ENCODE peak calls at places on chromosomes 16 and 17, in four cellular contexts. One of them, this sample, is unnamed.

GRCh38 chr16:85689285-85689949 is 663 bp upstream of the GINS2 start:
- DNase-seq in stimulated activated CD4-positive, alpha-beta T cell treated with anti-CD3 and anti-CD28 coated beads, Interleukin-12 subunit alpha, Interleukin-12 subunit beta, amount 100 ng/mL, for 4 hours: no peak
- DNase-seq in fibroblast of lung: no peak
- DNase-seq in NCI-H1417 treated with DMSO at 0.1 percent for 48 hours: no peak
- DNase-seq in this sample: no peak

GRCh38 chr17:76384987-76385891 is 830 bp downstream of the SPHK1 start:
- DNase-seq in stimulated activated CD4-positive, alpha-beta T cell treated with anti-CD3 and anti-CD28 coated beads, Interleukin-12 subunit alpha, Interleukin-12 subunit beta, amount 100 ng/mL, for 4 hours: peak
- DNase-seq in fibroblast of lung: no peak
- DNase-seq in NCI-H1417 treated with DMSO at 0.1 percent for 48 hours: no peak
- DNase-seq in this sample: peak

GRCh38 chr16:1536601-1537000 is 3.1 kb downstream of the TMEM204 start:
- DNase-seq in stimulated activated CD4-positive, alpha-beta T cell treated with anti-CD3 and anti-CD28 coated beads, Interleukin-12 subunit alpha, Interleukin-12 subunit beta, amount 100 ng/mL, for 4 hours: no peak
- DNase-seq in NCI-H1417 treated with DMSO at 0.1 percent for 48 hours: no peak
- DNase-seq in fibroblast of lung: no peak
- DNase-seq in this sample: no peak

GRCh38 chr17:75404739-75405364 is 626 bp downstream of the GRB2 start:
- DNase-seq in NCI-H1417 treated with DMSO at 0.1 percent for 48 hours: no peak
- DNase-seq in fibroblast of lung: no peak
- DNase-seq in stimulated activated CD4-positive, alpha-beta T cell treated with anti-CD3 and anti-CD28 coated beads, Interleukin-12 subunit alpha, Interleukin-12 subunit beta, amount 100 ng/mL, for 4 hours: peak
- DNase-seq in this sample: peak

GRCh38 chr17:81285179-81285878 is 9.8 kb downstream of the SLC38A10 start:
- DNase-seq in fibroblast of lung: peak
- DNase-seq in stimulated activated CD4-positive, alpha-beta T cell treated with anti-CD3 and anti-CD28 coated beads, Interleukin-12 subunit alpha, Interleukin-12 subunit beta, amount 100 ng/mL, for 4 hours: peak
- DNase-seq in NCI-H1417 treated with DMSO at 0.1 percent for 48 hours: no peak
- DNase-seq in this sample: peak

GRCh38 chr16:84065536-84066132 is 23.0 kb upstream of the SLC38A8 start:
- DNase-seq in NCI-H1417 treated with DMSO at 0.1 percent for 48 hours: no peak
- DNase-seq in stimulated activated CD4-positive, alpha-beta T cell treated with anti-CD3 and anti-CD28 coated beads, Interleukin-12 subunit alpha, Interleukin-12 subunit beta, amount 100 ng/mL, for 4 hours: no peak
- DNase-seq in fibroblast of lung: peak
- DNase-seq in this sample: peak

GRCh38 chr16:12613131-12613991 is 190.3 kb downstream of the CPPED1 start:
- DNase-seq in fibroblast of lung: no peak
- DNase-seq in stimulated activated CD4-positive, alpha-beta T cell treated with anti-CD3 and anti-CD28 coated beads, Interleukin-12 subunit alpha, Interleukin-12 subunit beta, amount 100 ng/mL, for 4 hours: peak
- DNase-seq in NCI-H1417 treated with DMSO at 0.1 percent for 48 hours: no peak
- DNase-seq in this sample: peak

GRCh38 chr16:47780213-47780612 is 319.1 kb downstream of the PHKB start:
- DNase-seq in stimulated activated CD4-positive, alpha-beta T cell treated with anti-CD3 and anti-CD28 coated beads, Interleukin-12 subunit alpha, Interleukin-12 subunit beta, amount 100 ng/mL, for 4 hours: no peak
- DNase-seq in fibroblast of lung: no peak
- DNase-seq in NCI-H1417 treated with DMSO at 0.1 percent for 48 hours: no peak
- DNase-seq in this sample: no peak

GRCh38 chr17:40522961-40523310 is 21.5 kb upstream of the TNS4 start:
- DNase-seq in stimulated activated CD4-positive, alpha-beta T cell treated with anti-CD3 and anti-CD28 coated beads, Interleukin-12 subunit alpha, Interleukin-12 subunit beta, amount 100 ng/mL, for 4 hours: no peak
- DNase-seq in fibroblast of lung: no peak
- DNase-seq in NCI-H1417 treated with DMSO at 0.1 percent for 48 hours: no peak
- DNase-seq in this sample: no peak

GRCh38 chr17:64780096-64781012 is 118.2 kb upstream of the SMURF2 start:
- DNase-seq in NCI-H1417 treated with DMSO at 0.1 percent for 48 hours: no peak
- DNase-seq in stimulated activated CD4-positive, alpha-beta T cell treated with anti-CD3 and anti-CD28 coated beads, Interleukin-12 subunit alpha, Interleukin-12 subunit beta, amount 100 ng/mL, for 4 hours: peak
- DNase-seq in fibroblast of lung: no peak
- DNase-seq in this sample: no peak

GRCh38 chr16:10862432-10862831 is 14.6 kb upstream of the CIITA start:
- DNase-seq in NCI-H1417 treated with DMSO at 0.1 percent for 48 hours: no peak
- DNase-seq in fibroblast of lung: peak
- DNase-seq in stimulated activated CD4-positive, alpha-beta T cell treated with anti-CD3 and anti-CD28 coated beads, Interleukin-12 subunit alpha, Interleukin-12 subunit beta, amount 100 ng/mL, for 4 hours: no peak
- DNase-seq in this sample: peak

GRCh38 chr17:18877104-18877503 is 19.2 kb downstream of the PRPSAP2 start:
- DNase-seq in fibroblast of lung: no peak
- DNase-seq in NCI-H1417 treated with DMSO at 0.1 percent for 48 hours: no peak
- DNase-seq in stimulated activated CD4-positive, alpha-beta T cell treated with anti-CD3 and anti-CD28 coated beads, Interleukin-12 subunit alpha, Interleukin-12 subunit beta, amount 100 ng/mL, for 4 hours: no peak
- DNase-seq in this sample: peak

GRCh38 chr16:21501869-21502667 is 97.3 kb upstream of the METTL9 start:
- DNase-seq in NCI-H1417 treated with DMSO at 0.1 percent for 48 hours: peak
- DNase-seq in stimulated activated CD4-positive, alpha-beta T cell treated with anti-CD3 and anti-CD28 coated beads, Interleukin-12 subunit alpha, Interleukin-12 subunit beta, amount 100 ng/mL, for 4 hours: peak
- DNase-seq in fibroblast of lung: peak
- DNase-seq in this sample: peak

GRCh38 chr16:55048745-55049144 is 118.1 kb downstream of the IRX5 start:
- DNase-seq in fibroblast of lung: no peak
- DNase-seq in NCI-H1417 treated with DMSO at 0.1 percent for 48 hours: no peak
- DNase-seq in stimulated activated CD4-positive, alpha-beta T cell treated with anti-CD3 and anti-CD28 coated beads, Interleukin-12 subunit alpha, Interleukin-12 subunit beta, amount 100 ng/mL, for 4 hours: no peak
- DNase-seq in this sample: no peak

GRCh38 chr16:30470632-30471007 is 1.9 kb upstream of the ITGAL start:
- DNase-seq in stimulated activated CD4-positive, alpha-beta T cell treated with anti-CD3 and anti-CD28 coated beads, Interleukin-12 subunit alpha, Interleukin-12 subunit beta, amount 100 ng/mL, for 4 hours: no peak
- DNase-seq in NCI-H1417 treated with DMSO at 0.1 percent for 48 hours: no peak
- DNase-seq in fibroblast of lung: no peak
- DNase-seq in this sample: no peak

GRCh38 chr16:2468725-2469398 is 2.2 kb upstream of the NTN3 start:
- DNase-seq in stimulated activated CD4-positive, alpha-beta T cell treated with anti-CD3 and anti-CD28 coated beads, Interleukin-12 subunit alpha, Interleukin-12 subunit beta, amount 100 ng/mL, for 4 hours: no peak
- DNase-seq in fibroblast of lung: no peak
- DNase-seq in NCI-H1417 treated with DMSO at 0.1 percent for 48 hours: peak
- DNase-seq in this sample: no peak

GRCh38 chr16:12091569-12092346 is 115.2 kb downstream of the SNX29 start:
- DNase-seq in stimulated activated CD4-positive, alpha-beta T cell treated with anti-CD3 and anti-CD28 coated beads, Interleukin-12 subunit alpha, Interleukin-12 subunit beta, amount 100 ng/mL, for 4 hours: no peak
- DNase-seq in fibroblast of lung: no peak
- DNase-seq in NCI-H1417 treated with DMSO at 0.1 percent for 48 hours: no peak
- DNase-seq in this sample: no peak

GRCh38 chr16:66529475-66529874 is 20.4 kb downstream of the TK2 start:
- DNase-seq in fibroblast of lung: no peak
- DNase-seq in stimulated activated CD4-positive, alpha-beta T cell treated with anti-CD3 and anti-CD28 coated beads, Interleukin-12 subunit alpha, Interleukin-12 subunit beta, amount 100 ng/mL, for 4 hours: no peak
- DNase-seq in NCI-H1417 treated with DMSO at 0.1 percent for 48 hours: no peak
- DNase-seq in this sample: no peak

GRCh38 chr16:49869731-49870130 is 13.8 kb upstream of the ZNF423 start:
- DNase-seq in fibroblast of lung: no peak
- DNase-seq in stimulated activated CD4-positive, alpha-beta T cell treated with anti-CD3 and anti-CD28 coated beads, Interleukin-12 subunit alpha, Interleukin-12 subunit beta, amount 100 ng/mL, for 4 hours: no peak
- DNase-seq in NCI-H1417 treated with DMSO at 0.1 percent for 48 hours: no peak
- DNase-seq in this sample: no peak

GRCh38 chr17:9472541-9472940 is 103.1 kb downstream of the STX8 start:
- DNase-seq in fibroblast of lung: peak
- DNase-seq in stimulated activated CD4-positive, alpha-beta T cell treated with anti-CD3 and anti-CD28 coated beads, Interleukin-12 subunit alpha, Interleukin-12 subunit beta, amount 100 ng/mL, for 4 hours: no peak
- DNase-seq in NCI-H1417 treated with DMSO at 0.1 percent for 48 hours: no peak
- DNase-seq in this sample: peak

GRCh38 chr16:85891033-85891775 is 7.8 kb upstream of the IRF8 start:
- DNase-seq in fibroblast of lung: no peak
- DNase-seq in stimulated activated CD4-positive, alpha-beta T cell treated with anti-CD3 and anti-CD28 coated beads, Interleukin-12 subunit alpha, Interleukin-12 subunit beta, amount 100 ng/mL, for 4 hours: no peak
- DNase-seq in NCI-H1417 treated with DMSO at 0.1 percent for 48 hours: no peak
- DNase-seq in this sample: peak

GRCh38 chr17:74573169-74573568 is 5.9 kb upstream of the CD300H start:
- DNase-seq in stimulated activated CD4-positive, alpha-beta T cell treated with anti-CD3 and anti-CD28 coated beads, Interleukin-12 subunit alpha, Interleukin-12 subunit beta, amount 100 ng/mL, for 4 hours: no peak
- DNase-seq in fibroblast of lung: no peak
- DNase-seq in NCI-H1417 treated with DMSO at 0.1 percent for 48 hours: no peak
- DNase-seq in this sample: no peak

GRCh38 chr17:16477255-16477654 is 14.7 kb downstream of the LRRC75A start:
- DNase-seq in NCI-H1417 treated with DMSO at 0.1 percent for 48 hours: no peak
- DNase-seq in fibroblast of lung: peak
- DNase-seq in stimulated activated CD4-positive, alpha-beta T cell treated with anti-CD3 and anti-CD28 coated beads, Interleukin-12 subunit alpha, Interleukin-12 subunit beta, amount 100 ng/mL, for 4 hours: no peak
- DNase-seq in this sample: peak

GRCh38 chr17:7046127-7046724 is 2.3 kb upstream of the SLC16A11 start:
- DNase-seq in NCI-H1417 treated with DMSO at 0.1 percent for 48 hours: peak
- DNase-seq in stimulated activated CD4-positive, alpha-beta T cell treated with anti-CD3 and anti-CD28 coated beads, Interleukin-12 subunit alpha, Interleukin-12 subunit beta, amount 100 ng/mL, for 4 hours: peak
- DNase-seq in fibroblast of lung: no peak
- DNase-seq in this sample: no peak

GRCh38 chr17:77790143-77790829 is 168.2 kb upstream of the TNRC6C start:
- DNase-seq in NCI-H1417 treated with DMSO at 0.1 percent for 48 hours: no peak
- DNase-seq in fibroblast of lung: no peak
- DNase-seq in stimulated activated CD4-positive, alpha-beta T cell treated with anti-CD3 and anti-CD28 coated beads, Interleukin-12 subunit alpha, Interleukin-12 subunit beta, amount 100 ng/mL, for 4 hours: no peak
- DNase-seq in this sample: no peak

GRCh38 chr16:68399456-68399855 is 48.9 kb downstream of the SMPD3 start:
- DNase-seq in fibroblast of lung: peak
- DNase-seq in NCI-H1417 treated with DMSO at 0.1 percent for 48 hours: no peak
- DNase-seq in stimulated activated CD4-positive, alpha-beta T cell treated with anti-CD3 and anti-CD28 coated beads, Interleukin-12 subunit alpha, Interleukin-12 subunit beta, amount 100 ng/mL, for 4 hours: no peak
- DNase-seq in this sample: peak

GRCh38 chr16:3182608-3183444 is 5.2 kb upstream of the OR1F1 start:
- DNase-seq in stimulated activated CD4-positive, alpha-beta T cell treated with anti-CD3 and anti-CD28 coated beads, Interleukin-12 subunit alpha, Interleukin-12 subunit beta, amount 100 ng/mL, for 4 hours: peak
- DNase-seq in fibroblast of lung: peak
- DNase-seq in NCI-H1417 treated with DMSO at 0.1 percent for 48 hours: no peak
- DNase-seq in this sample: peak

GRCh38 chr17:76476736-76477135 is 9.3 kb downstream of the AANAT start:
- DNase-seq in fibroblast of lung: no peak
- DNase-seq in NCI-H1417 treated with DMSO at 0.1 percent for 48 hours: no peak
- DNase-seq in stimulated activated CD4-positive, alpha-beta T cell treated with anti-CD3 and anti-CD28 coated beads, Interleukin-12 subunit alpha, Interleukin-12 subunit beta, amount 100 ng/mL, for 4 hours: no peak
- DNase-seq in this sample: no peak

GRCh38 chr17:37662358-37662757 is 19.1 kb upstream of the DDX52 start:
- DNase-seq in NCI-H1417 treated with DMSO at 0.1 percent for 48 hours: no peak
- DNase-seq in stimulated activated CD4-positive, alpha-beta T cell treated with anti-CD3 and anti-CD28 coated beads, Interleukin-12 subunit alpha, Interleukin-12 subunit beta, amount 100 ng/mL, for 4 hours: no peak
- DNase-seq in fibroblast of lung: no peak
- DNase-seq in this sample: no peak

GRCh38 chr16:9793623-9794022 is 388.6 kb downstream of the GRIN2A start:
- DNase-seq in NCI-H1417 treated with DMSO at 0.1 percent for 48 hours: no peak
- DNase-seq in fibroblast of lung: no peak
- DNase-seq in stimulated activated CD4-positive, alpha-beta T cell treated with anti-CD3 and anti-CD28 coated beads, Interleukin-12 subunit alpha, Interleukin-12 subunit beta, amount 100 ng/mL, for 4 hours: no peak
- DNase-seq in this sample: no peak

GRCh38 chr17:57672205-57672632 is 72.9 kb downstream of the CCDC182 start:
- DNase-seq in fibroblast of lung: no peak
- DNase-seq in stimulated activated CD4-positive, alpha-beta T cell treated with anti-CD3 and anti-CD28 coated beads, Interleukin-12 subunit alpha, Interleukin-12 subunit beta, amount 100 ng/mL, for 4 hours: no peak
- DNase-seq in NCI-H1417 treated with DMSO at 0.1 percent for 48 hours: no peak
- DNase-seq in this sample: peak

GRCh38 chr17:310111-311010 is 42.2 kb downstream of the RPH3AL start:
- DNase-seq in stimulated activated CD4-positive, alpha-beta T cell treated with anti-CD3 and anti-CD28 coated beads, Interleukin-12 subunit alpha, Interleukin-12 subunit beta, amount 100 ng/mL, for 4 hours: no peak
- DNase-seq in NCI-H1417 treated with DMSO at 0.1 percent for 48 hours: no peak
- DNase-seq in fibroblast of lung: no peak
- DNase-seq in this sample: no peak

GRCh38 chr17:6506679-6507231 is 49.6 kb downstream of the PITPNM3 start:
- DNase-seq in stimulated activated CD4-positive, alpha-beta T cell treated with anti-CD3 and anti-CD28 coated beads, Interleukin-12 subunit alpha, Interleukin-12 subunit beta, amount 100 ng/mL, for 4 hours: no peak
- DNase-seq in NCI-H1417 treated with DMSO at 0.1 percent for 48 hours: no peak
- DNase-seq in fibroblast of lung: peak
- DNase-seq in this sample: no peak

GRCh38 chr17:68749742-68750562 is 148.8 kb upstream of the FAM20A start:
- DNase-seq in NCI-H1417 treated with DMSO at 0.1 percent for 48 hours: no peak
- DNase-seq in stimulated activated CD4-positive, alpha-beta T cell treated with anti-CD3 and anti-CD28 coated beads, Interleukin-12 subunit alpha, Interleukin-12 subunit beta, amount 100 ng/mL, for 4 hours: no peak
- DNase-seq in fibroblast of lung: no peak
- DNase-seq in this sample: no peak

GRCh38 chr17:29018788-29019474 is 13.1 kb upstream of the SEZ6 start:
- DNase-seq in fibroblast of lung: no peak
- DNase-seq in stimulated activated CD4-positive, alpha-beta T cell treated with anti-CD3 and anti-CD28 coated beads, Interleukin-12 subunit alpha, Interleukin-12 subunit beta, amount 100 ng/mL, for 4 hours: no peak
- DNase-seq in NCI-H1417 treated with DMSO at 0.1 percent for 48 hours: no peak
- DNase-seq in this sample: no peak

GRCh38 chr17:40015998-40016691 is 905 bp downstream of the CSF3 start:
- DNase-seq in NCI-H1417 treated with DMSO at 0.1 percent for 48 hours: no peak
- DNase-seq in fibroblast of lung: no peak
- DNase-seq in stimulated activated CD4-positive, alpha-beta T cell treated with anti-CD3 and anti-CD28 coated beads, Interleukin-12 subunit alpha, Interleukin-12 subunit beta, amount 100 ng/mL, for 4 hours: no peak
- DNase-seq in this sample: no peak

GRCh38 chr17:16437083-16437482 is 21.7 kb downstream of the TRPV2 start:
- DNase-seq in stimulated activated CD4-positive, alpha-beta T cell treated with anti-CD3 and anti-CD28 coated beads, Interleukin-12 subunit alpha, Interleukin-12 subunit beta, amount 100 ng/mL, for 4 hours: no peak
- DNase-seq in fibroblast of lung: no peak
- DNase-seq in NCI-H1417 treated with DMSO at 0.1 percent for 48 hours: no peak
- DNase-seq in this sample: no peak

GRCh38 chr17:80474231-80474932 is 2.0 kb downstream of the NPTX1 start:
- DNase-seq in stimulated activated CD4-positive, alpha-beta T cell treated with anti-CD3 and anti-CD28 coated beads, Interleukin-12 subunit alpha, Interleukin-12 subunit beta, amount 100 ng/mL, for 4 hours: no peak
- DNase-seq in NCI-H1417 treated with DMSO at 0.1 percent for 48 hours: no peak
- DNase-seq in fibroblast of lung: peak
- DNase-seq in this sample: peak

This sample was measured in IMR-90.